ENCODE peak calls at places on chromosome 13, in four cellular contexts. T is suprapubic skin, I is transverse colon, U is sigmoid colon. J is an unnamed sample.
A peak's percentile ranks its signal among the peaks of the same experiment; 100 is the strongest.

GRCh38 chr13:95099541-95099940 is 201.7 kb downstream of the ABCC4 start:
- DNase-seq in T (no peak), U (no peak), I (no peak), J (no peak)

GRCh38 chr13:48653074-48654054 is at the start of gene CYSLTR2:
- DNase-seq in T (no peak), I (no peak), U (no peak), J (no peak)

GRCh38 chr13:25906211-25906661 is 145.6 kb downstream of the SHISA2 start:
- DNase-seq in I (no peak), U (no peak), T (no peak), J (no peak)

GRCh38 chr13:21138561-21138960 is 37.8 kb downstream of the SKA3 start:
- DNase-seq in T (no peak), I (no peak), U (no peak), J (no peak)

GRCh38 chr13:89550842-89551422 is 1796.6 kb upstream of the MIR17HG start:
- DNase-seq in U (no peak), I (no peak), T (no peak), J (no peak)

GRCh38 chr13:48624858-48625257 is 28.9 kb upstream of the CYSLTR2 start:
- DNase-seq in T (no peak), U (no peak), I (no peak), J (no peak)

GRCh38 chr13:108915095-108915633 is 285.8 kb downstream of the MYO16 start:
- DNase-seq in T (no peak), U (no peak), I (no peak), J (no peak)

GRCh38 chr13:96338030-96338429 is 248.1 kb downstream of the HS6ST3 start:
- DNase-seq in U (no peak), I (no peak), T (no peak), J (no peak)

GRCh38 chr13:40631605-40632004 is 34.8 kb downstream of the FOXO1 start:
- DNase-seq in T (no peak), I (no peak), U (no peak), J (no peak)

GRCh38 chr13:31885994-31886393 is 145.6 kb upstream of the FRY start:
- DNase-seq in U (no peak), T (no peak), I (no peak), J (no peak)

GRCh38 chr13:100673831-100674362 is 698 bp downstream of the TMTC4 start:
- DNase-seq in U (peak; percentile 78), T (no peak), I (peak; percentile 39), J (no peak)

GRCh38 chr13:23380534-23380933 is 53.0 kb downstream of the SACS start:
- DNase-seq in I (no peak), U (no peak), T (no peak), J (no peak)

GRCh38 chr13:93915269-93915809 is 564.1 kb downstream of the DCT start:
- DNase-seq in I (no peak), U (no peak), T (no peak), J (no peak)

GRCh38 chr13:63643543-63643942 is 2227.9 kb upstream of the PCDH20 start:
- DNase-seq in U (no peak), T (no peak), I (no peak), J (no peak)

GRCh38 chr13:62512194-62513141 is 1096.8 kb upstream of the PCDH20 start:
- DNase-seq in I (peak; percentile 9), T (no peak), U (no peak), J (no peak)

GRCh38 chr13:38872693-38873092 is 117.9 kb downstream of the STOML3 start:
- DNase-seq in U (peak; percentile 69), I (peak; percentile 11), T (no peak), J (no peak)

GRCh38 chr13:47933688-47934011 is 67.4 kb downstream of the SUCLA2 start:
- DNase-seq in I (no peak), U (no peak), T (no peak), J (no peak)

GRCh38 chr13:30978981-30979956 is 46.8 kb downstream of the TEX26 start:
- DNase-seq in T (no peak), U (no peak), I (peak; percentile 42), J (no peak)

GRCh38 chr13:73450583-73450982 is 391.8 kb downstream of the KLF5 start:
- DNase-seq in I (no peak), U (no peak), T (no peak), J (no peak)

GRCh38 chr13:112756511-112756966 is 66.7 kb downstream of the ATP11A start:
- DNase-seq in T (no peak), I (no peak), U (no peak), J (no peak)

GRCh38 chr13:83681547-83681946 is 200.7 kb downstream of the SLITRK1 start:
- DNase-seq in I (no peak), T (no peak), U (no peak), J (no peak)

GRCh38 chr13:105918842-105919741 is 616.4 kb downstream of the EFNB2 start:
- DNase-seq in U (no peak), T (no peak), I (peak; percentile 80), J (no peak)

GRCh38 chr13:52359534-52359933 is 46.4 kb downstream of the THSD1 start:
- DNase-seq in T (no peak), I (no peak), U (no peak), J (no peak)

GRCh38 chr13:39565036-39565949 is 37.7 kb downstream of the LHFPL6 start:
- DNase-seq in U (no peak), T (no peak), I (no peak), J (no peak)

GRCh38 chr13:107743523-107743922 is 471.8 kb downstream of the LIG4 start:
- DNase-seq in U (no peak), T (no peak), I (no peak), J (no peak)
- H3K27ac ChIP-seq in U (no peak overlapping the region), T (no peak overlapping the region), I (no peak overlapping the region), J (no peak overlapping the region)

GRCh38 chr13:49995535-49996165 is 1.2 kb upstream of the TRIM13 start:
- DNase-seq in U (no peak), T (no peak), I (no peak), J (no peak)

GRCh38 chr13:49998714-49999624 is 2.1 kb downstream of the TRIM13 start:
- DNase-seq in I (no peak), U (no peak), T (no peak), J (no peak)

GRCh38 chr13:49996951-49997895 is at the start of gene TRIM13:
- DNase-seq in U (peak; percentile 95), I (peak; percentile 92), T (peak; percentile 93), J (peak; percentile 87)

GRCh38 chr13:49997935-49998334 is 1.1 kb downstream of the TRIM13 start:
- DNase-seq in U (no peak), I (no peak), T (no peak), J (no peak)

GRCh38 chr13:49996166-49996915 is 501 bp upstream of the TRIM13 start:
- DNase-seq in T (peak; percentile 95), U (peak; percentile 97), I (peak; percentile 95), J (peak; percentile 86)
- TF ChIP-seq POLR2A in T (peak; percentile 60), U (peak; percentile 64), I (peak; percentile 92), J (peak; percentile 50)

DNA sequence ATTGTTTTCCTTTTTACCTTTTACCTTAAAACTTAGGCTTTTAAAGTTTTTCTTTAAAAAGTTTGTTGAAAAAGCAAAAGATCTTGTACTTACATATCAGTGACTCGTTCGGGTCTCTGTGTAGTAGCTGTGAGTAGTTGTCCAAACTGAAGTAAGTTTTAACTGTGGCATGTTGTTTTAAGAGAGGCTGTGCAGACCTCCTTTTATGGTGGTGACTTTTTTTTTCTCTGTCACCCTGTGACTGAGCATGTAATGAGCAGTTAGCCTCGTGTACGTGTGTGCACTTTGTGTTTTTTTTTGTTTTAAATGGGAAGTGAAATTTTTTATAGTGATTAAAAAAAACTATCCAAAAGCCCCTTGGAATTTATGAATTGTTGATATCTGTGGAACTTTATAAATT is at the start of gene GPR183:
- DNase-seq in T (no peak), I (no peak), U (no peak), J (no peak)
- TF ChIP-seq POLR2AphosphoS5 in T (no peak), I (peak; percentile 88), U (peak; percentile 82), J (no peak)

DNA sequence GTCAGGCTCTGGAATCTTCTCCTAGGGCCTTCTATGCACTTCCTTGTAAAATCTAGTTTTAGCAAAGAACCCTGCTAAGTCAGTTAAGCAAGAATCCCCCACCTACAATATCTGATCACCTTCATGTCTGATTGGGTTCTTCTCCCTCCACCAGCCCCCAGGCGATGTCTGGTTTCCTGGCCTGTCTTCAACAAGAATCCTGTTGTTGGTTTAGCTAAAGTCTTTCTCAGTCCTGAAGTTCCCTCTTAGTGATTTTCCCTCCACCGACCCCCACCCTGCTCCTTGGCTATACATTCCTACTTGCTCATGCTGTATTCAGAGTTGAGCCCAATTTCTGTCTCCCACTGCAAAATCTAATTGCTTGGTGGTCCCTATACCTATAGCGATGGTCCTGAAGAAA is 35.2 kb upstream of the SLC46A3 start:
- DNase-seq in T (no peak), I (no peak), U (no peak), J (no peak)
- H3K27ac ChIP-seq in T (no peak overlapping the region), I (no peak overlapping the region), U (peak overlapping the region; percentile 59), J (peak overlapping the region; percentile 3)

GRCh38 chr13:28237944-28238343 is 99.6 kb downstream of the PAN3 start:
- DNase-seq in U (no peak), T (no peak), I (no peak), J (no peak)
- TF ChIP-seq POLR2A in U (no peak), T (no peak), I (no peak), J (no peak)

GRCh38 chr13:102914629-102914935 is 68.8 kb downstream of the ERCC5 start:
- DNase-seq in I (no peak), U (no peak), T (no peak), J (no peak)

GRCh38 chr13:102917019-102917418 is 71.2 kb downstream of the ERCC5 start:
- DNase-seq in U (no peak), I (no peak), T (no peak), J (no peak)

GRCh38 chr13:102912599-102912998 is 66.8 kb downstream of the ERCC5 start:
- DNase-seq in T (no peak), U (no peak), I (no peak), J (no peak)

GRCh38 chr13:102913924-102914628 is 68.2 kb downstream of the ERCC5 start:
- DNase-seq in I (peak; percentile 17), U (no peak), T (no peak), J (peak; percentile 47)

GRCh38 chr13:102915393-102915792 is 69.6 kb downstream of the ERCC5 start:
- DNase-seq in T (no peak), I (no peak), U (no peak), J (no peak)
- TF ChIP-seq POLR2AphosphoS5 in T (no peak), I (no peak), U (no peak), J (no peak)

GRCh38 chr13:77981191-77981925 is 62.7 kb upstream of the EDNRB start:
- DNase-seq in U (no peak), T (no peak), I (no peak), J (no peak)

GRCh38 chr13:77986699-77987098 is 68.1 kb upstream of the EDNRB start:
- DNase-seq in I (no peak), T (no peak), U (no peak), J (no peak)

GRCh38 chr13:77990973-77991372 is 72.3 kb upstream of the EDNRB start:
- DNase-seq in T (no peak), I (no peak), U (no peak), J (no peak)

GRCh38 chr13:77988355-77988754 is 69.7 kb upstream of the EDNRB start:
- DNase-seq in I (no peak), U (no peak), T (no peak), J (no peak)

GRCh38 chr13:77985866-77986636 is 67.4 kb upstream of the EDNRB start:
- DNase-seq in U (no peak), I (no peak), T (no peak), J (no peak)
- H3K27ac ChIP-seq in U (no peak overlapping the region), I (no peak overlapping the region), T (no peak overlapping the region), J (no peak overlapping the region)

GRCh38 chr13:102591988-102592781 is 4.6 kb upstream of the TPP2 start:
- DNase-seq in I (peak; percentile 80), U (peak; percentile 91), T (peak; percentile 89), J (peak; percentile 44)
- TF ChIP-seq POLR2A in I (no peak), U (no peak), T (no peak), J (no peak)